ENCODE peak calls at places on chromosomes 11 and 22, in five cellular contexts. I is DMS153, W is germinal center, X is SHP77, C is ureter. V is an unnamed sample.

GRCh38 chr11:113684558-113684957 is 21.6 kb downstream of the TMPRSS5 start:
- DNase-seq in I (no peak), W (no peak), X (no peak), C (no peak), V (no peak)

GRCh38 chr22:28958611-28959010 is 75.2 kb downstream of the ZNRF3 start:
- DNase-seq in I (no peak), W (no peak), X (no peak), C (no peak), V (no peak)

GRCh38 chr11:64619811-64620285 is 28.8 kb downstream of the SLC22A12 start:
- DNase-seq in I (no peak), W (no peak), X (no peak), C (peak; percentile 60), V (no peak)

GRCh38 chr11:57972013-57972367 is 51.7 kb upstream of the OR9Q1 start:
- DNase-seq in I (no peak), W (no peak), X (no peak), C (no peak), V (no peak)

GRCh38 chr11:69461272-69461962 is 20.0 kb upstream of the LINC01488 start:
- DNase-seq in I (no peak), W (no peak), X (no peak), C (no peak), V (no peak)

GRCh38 chr11:121113611-121114010 is 12.6 kb downstream of the TECTA start:
- DNase-seq in I (no peak), W (no peak), X (no peak), C (no peak), V (no peak)

GRCh38 chr22:32887293-32887692 is 85.8 kb downstream of the TIMP3 start:
- DNase-seq in I (no peak), W (no peak), X (no peak), C (no peak), V (no peak)

GRCh38 chr11:120181446-120181992 is 29.3 kb upstream of the OAF start:
- DNase-seq in I (no peak), W (no peak), X (no peak), C (no peak), V (no peak)

GRCh38 chr11:75938543-75938942 is 123.5 kb downstream of the UVRAG start:
- DNase-seq in I (no peak), W (no peak), X (no peak), C (no peak), V (no peak)

GRCh38 chr11:36509265-36509664 is 807 bp downstream of the TRAF6 start:
- DNase-seq in I (no peak), W (peak; percentile 10), X (no peak), C (no peak), V (peak; percentile 22)

GRCh38 chr11:75625970-75626691 is 42.7 kb downstream of the MAP6 start:
- DNase-seq in I (no peak), W (no peak), X (no peak), C (no peak), V (no peak)

V was measured in NCI-H146.